ENCODE peak calls at places on chromosomes 16 and 17, in four cellular contexts. One of them, this sample, is unnamed.

GRCh38 chr17:67150826-67151225 is 94.2 kb downstream of the HELZ start:
- DNase-seq in HepG2: no peak
- DNase-seq in GM12878: no peak
- DNase-seq in K562: no peak
- DNase-seq in this sample: no peak

GRCh38 chr17:48718162-48718780 is 4.0 kb downstream of the PRAC1 start:
- DNase-seq in HepG2: no peak
- DNase-seq in GM12878: no peak
- DNase-seq in K562: no peak
- DNase-seq in this sample: no peak

GRCh38 chr17:13865650-13866049 is 203.7 kb upstream of the COX10 start:
- DNase-seq in HepG2: no peak
- DNase-seq in GM12878: no peak
- DNase-seq in K562: no peak
- DNase-seq in this sample: no peak

GRCh38 chr17:5902671-5903070 is 167.5 kb upstream of the WSCD1 start:
- DNase-seq in HepG2: no peak
- DNase-seq in GM12878: no peak
- DNase-seq in K562: no peak
- DNase-seq in this sample: no peak

GRCh38 chr17:63446981-63447687 is 1.0 kb upstream of the CYB561 start:
- DNase-seq in HepG2: no peak
- DNase-seq in GM12878: no peak
- DNase-seq in K562: peak; percentile 77
- DNase-seq in this sample: no peak

GRCh38 chr16:62208934-62209333 is 172.7 kb upstream of the CDH8 start:
- DNase-seq in HepG2: no peak
- DNase-seq in GM12878: no peak
- DNase-seq in K562: no peak
- DNase-seq in this sample: no peak

GRCh38 chr17:13031718-13032350 is 14.0 kb upstream of the ELAC2 start:
- DNase-seq in HepG2: peak; percentile 10
- DNase-seq in GM12878: no peak
- DNase-seq in K562: peak; percentile 60
- DNase-seq in this sample: peak; percentile 47

GRCh38 chr17:4230142-4230541 is 33.6 kb downstream of the ANKFY1 start:
- DNase-seq in HepG2: no peak
- DNase-seq in GM12878: no peak
- DNase-seq in K562: no peak
- DNase-seq in this sample: peak; percentile 97

GRCh38 chr17:75898065-75898464 is 1.3 kb upstream of the TRIM65 start:
- DNase-seq in HepG2: no peak
- DNase-seq in GM12878: no peak
- DNase-seq in K562: no peak
- DNase-seq in this sample: no peak

GRCh38 chr16:11439216-11439615 is 94.0 kb downstream of the RMI2 start:
- DNase-seq in HepG2: no peak
- DNase-seq in GM12878: no peak
- DNase-seq in K562: no peak
- DNase-seq in this sample: no peak

GRCh38 chr17:35568561-35568960 is 7.9 kb upstream of the SLFN14 start:
- DNase-seq in HepG2: peak; percentile 29
- DNase-seq in GM12878: no peak
- DNase-seq in K562: peak; percentile 65
- DNase-seq in this sample: peak; percentile 62

GRCh38 chr16:30989469-30990047 is 4.6 kb downstream of the HSD3B7 start:
- DNase-seq in HepG2: no peak
- DNase-seq in GM12878: no peak
- DNase-seq in K562: no peak
- DNase-seq in this sample: no peak

GRCh38 chr17:80825471-80826345 is 165.9 kb upstream of the CHMP6 start:
- DNase-seq in HepG2: no peak
- DNase-seq in GM12878: no peak
- DNase-seq in K562: no peak
- DNase-seq in this sample: no peak

GRCh38 chr17:76822184-76822778 is 45.9 kb upstream of the MGAT5B start:
- DNase-seq in HepG2: no peak
- DNase-seq in GM12878: no peak
- DNase-seq in K562: no peak
- DNase-seq in this sample: no peak

GRCh38 chr16:69285240-69285639 is 25.9 kb upstream of the VPS4A start:
- DNase-seq in HepG2: no peak
- DNase-seq in GM12878: no peak
- DNase-seq in K562: no peak
- DNase-seq in this sample: no peak
- TF ChIP-seq BHLHE40 in HepG2: no peak
- TF ChIP-seq BHLHE40 in GM12878: no peak
- TF ChIP-seq BHLHE40 in K562: no peak
- TF ChIP-seq BHLHE40 in this sample: no peak

DNA sequence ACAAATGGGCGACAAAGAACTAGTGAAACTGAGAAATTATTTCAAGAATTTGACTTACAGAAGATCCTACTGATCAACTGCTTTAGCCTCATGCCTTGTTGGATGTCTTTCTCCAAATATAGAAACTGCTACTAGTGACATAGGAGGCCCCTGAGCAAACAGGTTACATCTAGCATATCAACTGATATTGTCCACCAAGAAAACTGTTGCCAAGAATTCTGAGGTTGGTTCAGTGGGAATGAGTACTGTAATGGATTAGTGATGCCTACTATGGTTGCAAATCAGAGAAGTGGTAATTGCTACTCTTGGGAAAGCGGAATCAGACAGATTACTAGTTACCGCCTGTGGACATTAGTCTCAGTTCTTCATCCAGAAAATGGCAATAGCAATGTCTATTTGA is 10.0 kb downstream of the CDC27 start:
- DNase-seq in HepG2: no peak
- DNase-seq in GM12878: no peak
- DNase-seq in K562: no peak
- DNase-seq in this sample: no peak
- H3K9ac ChIP-seq in HepG2: no peak overlapping the region
- H3K9ac ChIP-seq in GM12878: no peak overlapping the region
- H3K9ac ChIP-seq in K562: no peak overlapping the region
- H3K9ac ChIP-seq in this sample: no peak overlapping the region

DNA sequence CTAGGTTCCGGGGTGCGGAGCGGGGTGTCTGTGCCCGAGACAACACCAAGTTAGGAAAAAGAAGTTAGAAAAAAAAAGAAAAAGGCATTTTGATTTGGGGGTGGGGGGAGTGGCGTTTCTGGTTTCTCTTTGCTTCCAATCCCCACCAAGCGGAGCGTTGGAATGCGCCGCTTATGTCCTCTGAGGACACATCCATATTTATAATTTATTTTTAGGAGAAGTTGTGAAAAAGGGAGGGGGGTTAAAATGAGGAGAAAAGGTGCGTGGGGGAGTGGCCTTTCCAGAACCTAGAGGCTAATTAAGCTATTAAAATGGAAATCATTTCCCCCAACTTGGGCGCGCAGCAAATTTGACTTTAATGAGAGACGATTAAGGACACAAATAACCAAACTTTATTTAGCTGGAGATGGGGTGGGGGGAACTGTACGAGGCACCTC is 232.1 kb downstream of the MRTFB start:
- DNase-seq in HepG2: no peak
- DNase-seq in GM12878: no peak
- DNase-seq in K562: peak; percentile 44
- DNase-seq in this sample: peak; percentile 36
- TF ChIP-seq BHLHE40 in HepG2: no peak
- TF ChIP-seq BHLHE40 in GM12878: no peak
- TF ChIP-seq BHLHE40 in K562: no peak
- TF ChIP-seq BHLHE40 in this sample: no peak

DNA sequence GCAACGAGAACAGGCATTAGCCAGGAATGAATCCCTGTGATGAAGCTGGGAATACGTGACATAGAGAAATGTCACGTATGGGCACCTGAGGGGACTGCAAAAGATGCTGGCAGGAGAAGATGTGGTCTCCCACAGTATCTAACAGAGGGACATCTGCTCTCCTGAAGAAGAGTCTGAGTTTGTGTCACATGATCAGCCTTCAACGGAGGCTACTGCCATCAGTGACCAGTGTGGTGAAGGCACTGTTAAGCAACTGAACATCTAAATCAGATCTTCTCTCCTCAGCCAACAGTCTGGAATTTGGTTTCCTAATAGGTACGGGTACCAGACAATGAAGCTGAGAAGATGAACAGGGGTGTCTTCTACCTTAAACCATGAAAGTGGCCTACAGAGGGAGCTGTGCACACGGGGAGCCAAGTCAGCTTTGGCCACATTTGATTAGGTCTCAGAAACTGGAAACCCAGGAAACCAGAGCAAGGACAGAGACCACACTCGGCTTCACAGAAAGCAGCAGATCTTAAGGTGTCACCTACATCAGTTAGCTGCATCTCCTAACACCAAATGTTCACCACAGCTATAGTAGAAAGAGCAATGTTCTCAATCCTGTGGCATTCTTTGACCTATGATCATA is 41.8 kb downstream of the BRD7 start:
- DNase-seq in HepG2: no peak
- DNase-seq in GM12878: peak; percentile 25
- DNase-seq in K562: peak; percentile 72
- DNase-seq in this sample: peak; percentile 36
- H3K9ac ChIP-seq in HepG2: no peak overlapping the region
- H3K9ac ChIP-seq in GM12878: no peak overlapping the region
- H3K9ac ChIP-seq in K562: no peak overlapping the region
- H3K9ac ChIP-seq in this sample: no peak overlapping the region

GRCh38 chr17:42363231-42363630 is 25.0 kb downstream of the STAT3 start:
- DNase-seq in HepG2: no peak
- DNase-seq in GM12878: no peak
- DNase-seq in K562: no peak
- DNase-seq in this sample: no peak

GRCh38 chr17:42361781-42362186 is 26.5 kb downstream of the STAT3 start:
- DNase-seq in HepG2: peak; percentile 34
- DNase-seq in GM12878: no peak
- DNase-seq in K562: no peak
- DNase-seq in this sample: no peak

GRCh38 chr17:42362245-42362961 is 25.8 kb downstream of the STAT3 start:
- DNase-seq in HepG2: no peak
- DNase-seq in GM12878: no peak
- DNase-seq in K562: no peak
- DNase-seq in this sample: no peak

GRCh38 chr17:42363767-42364585 is 24.3 kb downstream of the STAT3 start:
- DNase-seq in HepG2: no peak
- DNase-seq in GM12878: no peak
- DNase-seq in K562: no peak
- DNase-seq in this sample: peak; percentile 72

GRCh38 chr17:42365136-42365535 is 23.1 kb downstream of the STAT3 start:
- DNase-seq in HepG2: no peak
- DNase-seq in GM12878: no peak
- DNase-seq in K562: peak; percentile 61
- DNase-seq in this sample: peak; percentile 87
- TF ChIP-seq BHLHE40 in HepG2: no peak
- TF ChIP-seq BHLHE40 in GM12878: no peak
- TF ChIP-seq BHLHE40 in K562: peak; percentile 42
- TF ChIP-seq BHLHE40 in this sample: no peak

DNA sequence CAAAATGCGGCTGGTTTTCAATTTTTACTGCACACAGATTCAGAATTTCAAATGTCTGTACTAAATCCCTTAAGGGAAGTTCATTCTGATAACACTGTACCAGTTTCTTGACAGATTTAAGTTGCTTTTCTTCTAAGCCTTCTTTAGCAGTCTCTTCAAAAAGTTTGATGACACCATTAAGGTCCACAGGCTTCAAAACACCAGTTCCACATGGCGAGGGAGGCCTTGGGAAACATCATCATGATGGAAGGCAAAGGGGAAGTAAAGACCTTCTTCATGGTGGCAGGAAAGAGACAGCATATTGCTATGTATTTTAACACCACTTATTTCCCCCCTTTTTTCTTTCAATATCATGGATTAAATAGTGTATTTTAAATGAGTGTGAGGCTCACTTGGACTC is 24.5 kb downstream of the NLRC5 start:
- DNase-seq in HepG2: no peak
- DNase-seq in GM12878: no peak
- DNase-seq in K562: no peak
- DNase-seq in this sample: no peak
- H3K9ac ChIP-seq in HepG2: no peak overlapping the region
- H3K9ac ChIP-seq in GM12878: peak overlapping the region; percentile 62
- H3K9ac ChIP-seq in K562: no peak overlapping the region
- H3K9ac ChIP-seq in this sample: no peak overlapping the region

This sample was measured in IMR-90.